ENCODE peak calls at places on chromosomes 3 and 15, in nine cellular contexts. Z, Y, F, I, X, B, S, V and O are unnamed samples.
A peak's percentile ranks its signal among the peaks of the same experiment; 100 is the strongest.

GRCh38 chr3:69417541-69418078 is 31.7 kb upstream of the FRMD4B start:
- DNase-seq in F (no peak), X (no peak), B (no peak), Y (no peak), V (no peak), S (no peak), I (no peak), Z (no peak), O (no peak)

GRCh38 chr15:57496946-57497944 is 94.5 kb upstream of the MYZAP start:
- DNase-seq in X (no peak), F (no peak), Y (no peak), B (peak; percentile 84), I (peak; percentile 95), Z (no peak), S (no peak), V (peak; percentile 27), O (peak; percentile 84)

GRCh38 chr3:127448161-127448561 is 142.4 kb downstream of the TPRA1 start:
- DNase-seq in S (no peak), Y (peak; percentile 5), X (peak; percentile 18), V (no peak), I (no peak), B (no peak), F (peak; percentile 8), Z (peak; percentile 11), O (peak; percentile 16)

GRCh38 chr3:87957575-87957974 is 101.2 kb downstream of the CGGBP1 start:
- DNase-seq in Y (no peak), Z (no peak), B (no peak), X (no peak), F (no peak), S (no peak), I (no peak), V (no peak), O (no peak)

GRCh38 chr3:105274958-105275357 is 91.8 kb upstream of the ALCAM start:
- DNase-seq in Y (peak; percentile 36), X (no peak), V (no peak), Z (no peak), S (no peak), I (no peak), B (no peak), F (peak; percentile 32), O (no peak)

GRCh38 chr3:134377896-134378295 is 3.6 kb upstream of the AMOTL2 start:
- DNase-seq in Z (no peak), V (no peak), Y (no peak), X (no peak), S (no peak), I (no peak), F (no peak), B (no peak), O (no peak)

GRCh38 chr3:33103034-33103433 is 6.1 kb upstream of the GLB1 start:
- DNase-seq in V (no peak), X (no peak), B (no peak), F (no peak), Y (no peak), S (no peak), Z (no peak), I (no peak), O (no peak)

GRCh38 chr3:117355566-117355965 is 646.0 kb downstream of the TUSC7 start:
- DNase-seq in Y (peak; percentile 7), X (no peak), B (no peak), Z (no peak), V (no peak), I (peak; percentile 49), S (no peak), F (peak; percentile 12), O (peak; percentile 58)

GRCh38 chr3:69116897-69117296 is 5.5 kb downstream of the LMOD3 start:
- DNase-seq in X (no peak), V (no peak), I (no peak), Y (no peak), F (no peak), B (no peak), Z (no peak), S (peak; percentile 16), O (peak; percentile 29)

GRCh38 chr15:31387483-31388118 is 61.0 kb downstream of the KLF13 start:
- DNase-seq in S (peak; percentile 29), I (peak; percentile 45), Y (peak; percentile 65), F (no peak), B (peak; percentile 68), V (no peak), X (peak; percentile 63), Z (peak; percentile 42), O (peak; percentile 97)

GRCh38 chr3:152270145-152270870 is 1.6 kb downstream of the MBNL1 start:
- DNase-seq in B (peak; percentile 50), V (no peak), X (no peak), Z (no peak), F (no peak), S (no peak), Y (no peak), I (no peak), O (peak; percentile 34)

GRCh38 chr15:90165659-90166489 is 35.3 kb upstream of the SEMA4B start:
- DNase-seq in Z (peak; percentile 74), V (peak; percentile 92), F (peak; percentile 78), B (peak; percentile 91), Y (peak; percentile 96), S (no peak), X (peak; percentile 97), I (peak; percentile 92), O (peak; percentile 50)

GRCh38 chr3:35778201-35778600 is 138.9 kb downstream of the ARPP21 start:
- DNase-seq in B (no peak), X (no peak), Z (no peak), S (no peak), I (no peak), V (no peak), F (no peak), Y (no peak), O (no peak)

GRCh38 chr3:10744098-10744465 is 71.9 kb upstream of the SLC6A11 start:
- DNase-seq in Y (no peak), B (peak; percentile 40), S (no peak), V (no peak), Z (no peak), X (no peak), F (no peak), I (no peak), O (no peak)

GRCh38 chr3:65851827-65852226 is 186.9 kb downstream of the MAGI1 start:
- DNase-seq in I (no peak), F (peak; percentile 36), X (no peak), S (no peak), B (no peak), Z (no peak), V (no peak), Y (peak; percentile 64), O (no peak)

GRCh38 chr3:60274646-60275045 is 976.6 kb downstream of the FHIT start:
- DNase-seq in X (no peak), S (no peak), Y (no peak), B (no peak), V (no peak), I (no peak), F (no peak), Z (no peak), O (no peak)

GRCh38 chr15:25345943-25346342 is 92.9 kb downstream of the UBE3A start:
- DNase-seq in Z (peak; percentile 29), Y (peak; percentile 53), B (no peak), V (no peak), F (peak; percentile 8), I (no peak), S (peak; percentile 29), X (no peak), O (no peak)

GRCh38 chr15:64443016-64443415 is 17.4 kb upstream of the ZNF609 start:
- DNase-seq in Z (no peak), F (no peak), Y (peak; percentile 10), X (no peak), S (no peak), I (no peak), V (no peak), B (no peak), O (no peak)

GRCh38 chr3:99418709-99419108 is 219.7 kb upstream of the COL8A1 start:
- DNase-seq in S (no peak), F (no peak), V (no peak), Y (no peak), I (no peak), X (no peak), B (no peak), Z (no peak), O (no peak)

GRCh38 chr15:39946862-39947261 is 12.9 kb downstream of the EIF2AK4 start:
- DNase-seq in I (no peak), F (no peak), V (no peak), B (no peak), S (no peak), Z (no peak), X (no peak), Y (peak; percentile 66), O (no peak)

GRCh38 chr15:75202251-75203016 is 752 bp downstream of the C15orf39 start:
- DNase-seq in Y (peak; percentile 85), X (peak; percentile 95), Z (peak; percentile 82), B (peak; percentile 80), I (no peak), S (peak; percentile 61), F (peak; percentile 40), V (peak; percentile 89), O (peak; percentile 85)

GRCh38 chr3:102790742-102791141 is 355.9 kb downstream of the ZPLD1 start:
- DNase-seq in F (peak; percentile 71), S (no peak), V (no peak), B (no peak), Z (no peak), Y (peak; percentile 86), X (no peak), I (no peak), O (no peak)

GRCh38 chr15:33584797-33585196 is 274.0 kb downstream of the RYR3 start:
- DNase-seq in V (no peak), F (no peak), B (peak; percentile 19), S (no peak), Y (peak; percentile 58), I (no peak), X (no peak), Z (no peak), O (no peak)

GRCh38 chr3:36909666-36910065 is 35.2 kb downstream of the TRANK1 start:
- DNase-seq in F (no peak), Y (no peak), I (no peak), B (no peak), S (no peak), V (no peak), Z (no peak), X (no peak), O (no peak)

GRCh38 chr15:62647195-62647865 is 395.2 kb upstream of the TPM1 start:
- DNase-seq in F (peak; percentile 47), B (peak; percentile 85), I (no peak), Y (peak; percentile 87), X (no peak), Z (peak; percentile 32), V (peak; percentile 70), S (no peak), O (no peak)

GRCh38 chr3:73037369-73037699 is 24.1 kb upstream of the EBLN2 start:
- DNase-seq in X (no peak), B (no peak), I (no peak), V (no peak), F (no peak), Y (peak; percentile 33), S (no peak), Z (no peak), O (no peak)